ENCODE peak calls at places on chromosomes 13 and 19, in seven cellular contexts. D, A, H, P, T, Y and X are unnamed samples.

GRCh38 chr13:79775830-79776229 is 294.9 kb downstream of the NDFIP2 start:
- DNase-seq in H (peak; percentile 52), Y (no peak), D (no peak), P (peak; percentile 87), A (peak; percentile 36), T (peak; percentile 53), X (no peak)

GRCh38 chr19:35715981-35716734 is 1.6 kb upstream of the KMT2B start:
- DNase-seq in H (peak; percentile 81), D (peak; percentile 70), P (peak; percentile 30), T (peak; percentile 67), A (no peak), Y (peak; percentile 29), X (peak; percentile 84)

GRCh38 chr13:96822900-96823299 is 171.4 kb downstream of the OXGR1 start:
- DNase-seq in D (no peak), Y (no peak), P (no peak), H (no peak), A (peak; percentile 25), T (peak; percentile 43), X (no peak)

GRCh38 chr19:3982701-3983541 is 2.3 kb downstream of the EEF2 start:
- DNase-seq in Y (no peak), T (no peak), D (no peak), H (peak; percentile 65), P (peak; percentile 74), A (no peak), X (no peak)

GRCh38 chr13:44160549-44161278 is 212.9 kb upstream of the SERP2 start:
- DNase-seq in T (no peak), D (no peak), H (peak; percentile 57), Y (peak; percentile 58), P (peak; percentile 15), A (no peak), X (no peak)

GRCh38 chr13:30382836-30383525 is 39.3 kb upstream of the UBE2L5 start:
- DNase-seq in Y (no peak), H (no peak), T (no peak), D (no peak), P (no peak), A (peak; percentile 25), X (no peak)

GRCh38 chr13:25468330-25469178 is 96.8 kb downstream of the ATP8A2 start:
- DNase-seq in D (no peak), P (no peak), A (no peak), T (peak; percentile 5), H (peak; percentile 62), Y (no peak), X (no peak)

GRCh38 chr19:17966497-17967257 is at the start of gene KCNN1:
- DNase-seq in A (no peak), P (no peak), Y (no peak), D (no peak), H (no peak), T (no peak), X (no peak)

GRCh38 chr19:13007292-13008045 is 12.2 kb downstream of the NFIX start:
- DNase-seq in D (peak; percentile 90), T (peak; percentile 75), P (no peak), H (no peak), A (no peak), Y (no peak), X (no peak)

GRCh38 chr19:12293771-12294307 is 844 bp downstream of the ZNF44 start:
- DNase-seq in H (peak; percentile 84), Y (peak; percentile 45), T (peak; percentile 96), D (peak; percentile 73), P (peak; percentile 46), A (peak; percentile 92), X (peak; percentile 96)

GRCh38 chr13:100513987-100514670 is 74.5 kb downstream of the GGACT start:
- DNase-seq in P (no peak), T (no peak), H (no peak), Y (no peak), D (no peak), A (no peak), X (no peak)

GRCh38 chr19:10246511-10246910 is 5.5 kb upstream of the MRPL4 start:
- DNase-seq in H (no peak), D (no peak), P (no peak), Y (no peak), T (no peak), A (no peak), X (no peak)

GRCh38 chr19:18795540-18795939 is 4.4 kb upstream of the COMP start:
- DNase-seq in P (no peak), T (no peak), D (no peak), Y (no peak), A (no peak), H (no peak), X (no peak)

GRCh38 chr13:95898256-95898655 is 154.9 kb downstream of the UGGT2 start:
- DNase-seq in H (no peak), T (no peak), A (no peak), Y (no peak), D (no peak), P (no peak), X (no peak)

GRCh38 chr13:52832268-52832667 is 16.2 kb downstream of the PCDH8 start:
- DNase-seq in Y (no peak), T (no peak), H (no peak), P (no peak), A (no peak), D (no peak), X (no peak)

GRCh38 chr19:35975608-35976214 is 19.3 kb upstream of the SDHAF1 start:
- DNase-seq in A (no peak), T (no peak), D (no peak), H (no peak), Y (no peak), P (peak; percentile 26), X (no peak)

GRCh38 chr19:18541258-18541991 is 1.9 kb downstream of the FKBP8 start:
- DNase-seq in P (no peak), T (no peak), D (no peak), H (no peak), Y (no peak), A (no peak), X (no peak)

GRCh38 chr19:10230155-10230903 is 802 bp downstream of the S1PR2 start:
- DNase-seq in T (peak; percentile 28), H (peak; percentile 65), Y (no peak), D (no peak), A (peak; percentile 51), P (peak; percentile 58), X (peak; percentile 66)

GRCh38 chr13:105050696-105051095 is 1484.8 kb downstream of the EFNB2 start:
- DNase-seq in Y (no peak), P (peak; percentile 4), A (no peak), T (no peak), D (no peak), H (no peak), X (no peak)

GRCh38 chr13:31055589-31055988 is 106.1 kb downstream of the HSPH1 start:
- DNase-seq in D (no peak), P (no peak), H (no peak), A (no peak), Y (no peak), T (no peak), X (no peak)

GRCh38 chr19:44552324-44552723 is 22.8 kb upstream of the CEACAM20 start:
- DNase-seq in Y (no peak), A (peak; percentile 26), P (no peak), H (peak; percentile 62), T (no peak), D (no peak), X (no peak)

GRCh38 chr19:13146763-13147563 is 3.2 kb downstream of the STX10 start:
- DNase-seq in D (no peak), Y (no peak), H (no peak), A (peak; percentile 49), T (peak; percentile 33), P (no peak), X (no peak)

DNA sequence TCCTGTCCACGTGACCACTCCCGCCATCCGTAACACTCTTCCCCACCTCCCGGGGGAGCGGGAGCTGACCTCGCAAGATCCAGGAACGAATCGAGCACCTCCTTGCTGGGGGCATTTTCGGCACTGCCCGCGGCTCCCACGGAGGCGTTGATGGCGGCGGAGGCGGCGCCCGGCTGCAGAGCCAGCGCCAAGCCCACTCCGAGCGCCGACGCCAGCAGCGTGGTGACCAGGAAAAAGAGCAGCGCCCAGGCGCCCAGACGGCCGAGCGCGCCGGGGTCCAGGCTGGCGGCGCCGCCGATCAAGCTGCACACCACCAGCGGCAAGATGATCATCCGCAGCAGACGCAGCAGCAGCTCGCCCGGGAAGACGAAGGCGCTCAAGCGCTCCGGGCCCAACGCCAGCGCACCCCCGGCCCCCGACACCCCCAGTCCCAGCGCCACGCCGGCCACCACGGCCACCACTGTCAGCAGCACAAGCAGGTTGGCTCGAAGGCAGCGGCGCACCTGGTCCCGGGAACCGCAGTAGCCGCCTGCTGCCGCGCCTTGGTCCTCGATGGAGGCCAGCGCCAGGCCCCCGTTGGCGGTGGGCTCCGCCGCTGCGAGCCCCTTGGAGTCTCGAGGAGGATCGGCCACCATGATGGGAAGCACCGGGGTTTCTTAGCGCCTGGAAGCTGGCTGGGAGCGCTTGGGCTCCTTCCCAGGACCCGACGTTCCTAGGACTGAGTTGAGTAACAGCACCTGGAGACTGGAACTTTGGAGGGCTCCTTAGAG is 878 bp downstream of the SLC1A5 start:
- DNase-seq in P (peak; percentile 63), T (peak; percentile 37), A (peak; percentile 62), Y (peak; percentile 16), H (no peak), D (no peak), X (peak; percentile 58)
- TF ChIP-seq POLR2A in P (no peak), T (peak; percentile 32), A (peak; percentile 45), Y (no peak), H (no peak), D (no peak), X (no peak)

DNA sequence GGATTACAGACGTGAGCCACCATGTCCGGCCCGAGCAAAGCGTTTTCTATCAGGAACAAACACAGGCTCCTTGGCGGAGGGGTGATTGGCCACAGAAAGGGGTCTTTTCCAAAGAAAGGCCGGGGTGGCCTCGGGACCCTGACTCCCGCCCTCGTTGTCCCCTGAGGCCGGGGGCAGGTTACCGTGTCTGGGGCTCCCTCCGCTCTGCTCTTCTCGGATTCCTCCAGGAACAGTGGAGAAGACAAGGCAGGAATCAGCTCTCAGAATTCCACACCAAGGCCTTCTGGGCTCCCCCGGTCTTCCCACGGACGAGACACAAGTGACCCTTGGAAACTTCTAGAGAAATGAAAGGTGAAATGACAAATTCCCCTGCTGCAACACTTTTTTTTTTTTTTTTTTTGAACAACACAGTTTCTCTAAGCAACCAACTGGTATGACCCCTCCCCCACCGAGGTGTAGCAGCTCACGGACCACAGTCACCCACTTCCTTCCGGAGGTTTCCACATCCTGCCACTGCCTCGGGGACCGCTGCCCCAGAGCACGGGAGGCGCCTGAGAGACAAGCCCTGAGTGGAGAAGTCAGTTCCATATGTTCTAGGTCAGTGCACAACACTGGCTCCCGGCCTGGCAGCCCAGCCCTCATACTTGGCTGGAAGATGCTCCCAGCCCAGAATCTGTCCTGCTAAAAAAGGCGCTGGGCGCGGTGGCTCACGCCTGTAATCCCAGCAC is 11.0 kb downstream of the MOB3A start:
- DNase-seq in Y (no peak), P (no peak), A (peak; percentile 88), H (peak; percentile 83), D (no peak), T (peak; percentile 82), X (peak; percentile 73)
- H3K4me3 ChIP-seq in Y (peak overlapping the region; percentile 21), P (no peak overlapping the region), A (peak overlapping the region; percentile 11), H (no peak overlapping the region), D (peak overlapping the region; percentile 23), T (no peak overlapping the region), X (no peak overlapping the region)

GRCh38 chr19:1629256-1629808 is 23.1 kb downstream of the TCF3 start:
- DNase-seq in P (no peak), H (no peak), T (no peak), A (no peak), D (no peak), Y (no peak), X (no peak)
- TF ChIP-seq POLR2A in P (no peak), H (no peak), T (no peak), A (no peak), D (no peak), Y (no peak), X (no peak)

GRCh38 chr19:590750-591098 is 1.0 kb downstream of the HCN2 start:
- DNase-seq in D (no peak), H (no peak), Y (no peak), T (no peak), A (no peak), P (no peak), X (no peak)
- H3K4me3 ChIP-seq in D (peak overlapping the region; percentile 13), H (no peak overlapping the region), Y (no peak overlapping the region), T (no peak overlapping the region), A (no peak overlapping the region), P (no peak overlapping the region), X (no peak overlapping the region)